ENCODE peak calls at places on chromosomes 12 and 14, in eight cellular contexts. V is astrocyte of the spinal cord; A is ovary; M is esophagus squamous epithelium; H is bronchial epithelial cell; D is dorsolateral prefrontal cortex; Q is CD4-positive, alpha-beta T cell; N is HCT116. Z is an unnamed sample.

GRCh38 chr12:120242275-120242799 is 23.2 kb downstream of the PXN start:
- DNase-seq in Q (no peak), V (no peak), D (no peak), H (no peak), A (no peak), N (no peak), M (no peak), Z (no peak)

GRCh38 chr12:29725587-29726320 is 58.0 kb downstream of the TMTC1 start:
- DNase-seq in H (no peak), M (no peak), A (peak; percentile 51), V (peak; percentile 89), D (no peak), Q (no peak), N (no peak), Z (no peak)

GRCh38 chr12:90652280-90652679 is 302.7 kb downstream of the CCER1 start:
- DNase-seq in V (no peak), Q (no peak), N (no peak), H (peak; percentile 23), M (no peak), D (no peak), A (no peak), Z (no peak)

GRCh38 chr12:74514098-74514872 is 23.4 kb upstream of the ATXN7L3B start:
- DNase-seq in Q (no peak), N (no peak), A (no peak), M (no peak), H (no peak), V (no peak), D (no peak), Z (no peak)

GRCh38 chr14:50822501-50823042 is 8.4 kb downstream of the NIN start:
- DNase-seq in Q (no peak), D (no peak), M (no peak), A (no peak), V (no peak), H (peak; percentile 15), N (no peak), Z (no peak)

GRCh38 chr12:12441891-12442461 is 85.1 kb downstream of the BORCS5 start:
- DNase-seq in Q (peak; percentile 40), M (no peak), A (no peak), H (peak; percentile 47), N (no peak), V (peak; percentile 5), D (no peak), Z (no peak)

GRCh38 chr12:49543914-49544815 is 5.3 kb downstream of the KCNH3 start:
- DNase-seq in M (no peak), D (no peak), H (no peak), Q (no peak), V (no peak), A (no peak), N (no peak), Z (no peak)

GRCh38 chr14:54735424-54735823 is 167.2 kb downstream of the GCH1 start:
- DNase-seq in N (no peak), H (no peak), A (no peak), V (no peak), D (no peak), M (no peak), Q (no peak), Z (no peak)

GRCh38 chr12:133174901-133175300 is 6.4 kb upstream of the ZNF268 start:
- DNase-seq in M (no peak), V (no peak), D (no peak), A (no peak), N (no peak), Q (no peak), H (no peak), Z (no peak)
- TF ChIP-seq CTCF in M (no peak), V (no peak), D (no peak), A (no peak), N (no peak), Q (no peak), H (no peak), Z (no peak)

GRCh38 chr14:32075636-32076277 is 1.3 kb upstream of the ARHGAP5 start:
- DNase-seq in N (no peak), Q (no peak), D (peak; percentile 58), H (no peak), V (no peak), A (peak; percentile 34), M (no peak), Z (peak; percentile 31)

GRCh38 chr14:32078794-32079663 is 1.9 kb downstream of the ARHGAP5 start:
- DNase-seq in Q (no peak), A (no peak), D (no peak), M (no peak), N (peak; percentile 69), H (peak; percentile 81), V (peak; percentile 28), Z (no peak)

GRCh38 chr14:32078030-32078793 is 1.1 kb downstream of the ARHGAP5 start:
- DNase-seq in H (no peak), Q (no peak), V (peak; percentile 50), D (no peak), N (no peak), A (peak; percentile 42), M (no peak), Z (no peak)

GRCh38 chr14:32076278-32077080 is 625 bp upstream of the ARHGAP5 start:
- DNase-seq in A (peak; percentile 97), V (peak; percentile 98), Q (peak; percentile 68), H (peak; percentile 92), N (peak; percentile 90), D (peak; percentile 95), M (peak; percentile 56), Z (peak; percentile 96)

DNA sequence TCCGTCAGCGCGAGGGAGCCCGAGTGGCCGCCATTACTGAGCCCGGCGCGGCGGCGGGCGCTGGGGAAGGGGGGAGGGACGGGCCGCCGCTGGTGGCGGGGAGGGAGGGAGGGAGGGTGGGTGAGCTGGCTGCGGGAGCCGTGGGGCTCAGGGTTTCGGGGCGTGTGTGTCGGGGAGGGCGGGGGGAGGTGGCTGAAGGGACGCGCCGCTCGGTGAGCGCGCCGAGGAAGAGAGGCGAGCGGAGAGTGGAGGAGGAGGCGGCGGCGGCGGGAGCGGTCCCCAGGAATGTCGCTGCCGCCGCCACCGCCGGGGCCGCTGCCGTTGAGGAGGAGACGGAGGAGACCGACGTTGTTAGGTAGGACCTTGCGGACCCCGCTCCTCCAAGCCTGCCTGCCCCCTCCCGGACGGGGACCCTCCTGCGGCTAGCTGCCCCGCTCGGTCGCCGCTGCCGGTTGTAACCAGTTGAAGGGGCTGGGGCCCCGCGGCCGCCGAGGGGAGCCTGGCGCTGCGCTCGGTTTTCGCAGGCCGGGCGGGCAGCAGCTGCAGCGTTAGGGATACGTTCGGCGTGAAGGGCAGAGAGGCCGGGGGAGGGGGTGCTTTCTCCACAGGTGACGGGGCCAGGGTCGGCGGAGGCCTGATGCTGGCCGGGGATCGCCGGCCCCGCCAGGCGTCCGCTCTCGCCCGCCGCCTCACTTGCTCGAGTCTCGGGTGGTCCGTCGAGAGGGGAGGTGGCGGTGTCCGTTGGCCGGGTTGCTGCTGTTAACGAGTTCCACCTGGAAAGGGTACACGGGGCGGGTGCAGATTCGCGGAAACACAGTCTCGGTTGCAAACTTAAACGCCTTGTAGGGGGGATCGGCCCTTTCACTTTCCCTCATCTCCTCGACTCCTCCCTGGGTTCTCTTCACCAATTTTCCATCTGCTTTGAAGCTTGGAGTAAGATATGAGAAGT is at the start of gene ARHGAP5:
- DNase-seq in A (peak; percentile 56), H (no peak), D (peak; percentile 53), V (peak; percentile 54), M (no peak), Q (peak; percentile 21), N (no peak), Z (peak; percentile 76)
- TF ChIP-seq CTCF in A (no peak), H (no peak), D (peak; percentile 19), V (peak; percentile 6), M (no peak), Q (no peak), N (no peak), Z (peak; percentile 38)

GRCh38 chr12:20096430-20096829 is 271.9 kb upstream of the PDE3A start:
- DNase-seq in M (no peak), N (no peak), Q (no peak), A (no peak), D (no peak), V (no peak), H (no peak), Z (no peak)

GRCh38 chr12:20097561-20097960 is 270.8 kb upstream of the PDE3A start:
- DNase-seq in N (no peak), A (no peak), V (peak; percentile 55), H (no peak), Q (no peak), D (no peak), M (no peak), Z (no peak)

GRCh38 chr12:20101046-20101445 is 267.3 kb upstream of the PDE3A start:
- DNase-seq in V (no peak), N (no peak), D (no peak), M (no peak), Q (no peak), H (no peak), A (peak; percentile 19), Z (no peak)

DNA sequence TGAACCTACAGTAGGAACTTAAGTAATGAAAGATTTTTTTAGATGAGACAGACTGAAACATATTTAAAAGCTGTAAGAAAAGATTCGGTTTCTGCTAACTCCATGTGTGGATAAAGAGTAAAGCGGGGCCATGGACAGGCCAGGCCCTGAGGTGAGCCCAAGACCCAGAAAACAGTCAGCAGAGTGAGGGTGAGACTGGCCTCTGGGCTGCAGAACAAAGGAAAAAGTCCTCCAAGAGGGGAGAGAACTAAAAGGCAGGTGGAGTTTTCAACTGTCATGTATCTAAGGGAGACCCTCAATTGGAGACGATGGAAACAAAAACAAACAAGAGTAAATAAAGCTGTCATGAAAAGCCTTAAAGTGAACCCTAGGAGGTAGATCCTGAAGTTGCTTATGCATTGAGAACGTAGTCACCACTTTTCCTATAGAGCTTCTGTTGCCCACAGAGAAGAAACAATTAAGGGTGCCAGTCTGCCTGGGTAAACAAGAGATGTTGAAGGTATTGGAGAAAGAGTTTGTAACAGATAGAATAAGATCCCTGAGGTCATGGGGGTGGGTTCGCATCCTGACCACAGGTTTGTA is 268.9 kb upstream of the PDE3A start:
- DNase-seq in N (no peak), H (no peak), V (no peak), A (no peak), M (no peak), Q (no peak), D (no peak), Z (no peak)
- TF ChIP-seq CTCF in N (no peak), H (no peak), V (no peak), A (no peak), M (no peak), Q (no peak), D (no peak), Z (no peak)

GRCh38 chr12:100824476-100824875 is 29.9 kb downstream of the ANO4 start:
- DNase-seq in V (no peak), D (no peak), A (no peak), N (no peak), H (no peak), Q (no peak), M (no peak), Z (no peak)

GRCh38 chr12:100826323-100826722 is 31.7 kb downstream of the ANO4 start:
- DNase-seq in V (peak; percentile 57), A (peak; percentile 45), H (peak; percentile 33), D (no peak), N (peak; percentile 13), Q (no peak), M (no peak), Z (peak; percentile 64)

GRCh38 chr12:100823988-100824387 is 29.4 kb downstream of the ANO4 start:
- DNase-seq in V (peak; percentile 27), N (peak; percentile 7), D (no peak), H (peak; percentile 61), Q (no peak), A (no peak), M (no peak), Z (no peak)

GRCh38 chr12:100830003-100830795 is 35.6 kb downstream of the ANO4 start:
- DNase-seq in V (no peak), M (no peak), D (no peak), Q (no peak), A (no peak), H (no peak), N (no peak), Z (no peak)

DNA sequence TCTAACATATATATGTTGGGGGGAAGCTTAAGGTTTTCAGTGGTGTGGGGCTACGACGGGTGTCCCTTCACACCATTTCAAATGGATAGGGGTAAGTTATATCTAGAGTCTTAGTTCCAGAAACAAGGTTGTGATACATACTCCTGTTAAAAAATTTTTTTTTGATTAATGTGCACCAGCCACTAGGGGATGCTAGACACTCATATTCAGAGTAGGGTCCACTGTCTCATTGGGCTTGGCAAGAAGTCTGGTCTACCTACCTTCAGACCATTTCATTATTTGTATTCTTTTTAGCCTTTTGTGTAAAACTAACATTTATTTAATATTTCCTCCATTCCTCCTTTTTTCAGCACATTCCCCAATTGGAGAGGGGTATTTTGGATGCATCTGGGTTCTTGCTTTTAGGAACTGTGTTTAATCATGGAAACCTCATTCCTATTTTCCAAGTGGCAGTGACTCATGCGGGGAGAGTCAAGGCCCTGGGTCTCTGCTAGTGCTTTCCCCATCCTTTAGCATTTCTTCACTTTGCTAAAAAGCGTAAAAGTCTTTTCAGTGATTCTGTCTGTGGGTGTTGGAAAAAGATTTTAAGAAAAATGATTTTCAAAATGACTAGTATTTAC is 33.4 kb downstream of the ANO4 start:
- DNase-seq in V (peak; percentile 54), A (no peak), N (peak; percentile 23), Q (no peak), H (peak; percentile 42), D (no peak), M (no peak), Z (no peak)
- TF ChIP-seq CTCF in V (peak; percentile 77), A (peak; percentile 32), N (peak; percentile 76), Q (no peak), H (peak; percentile 78), D (peak; percentile 63), M (no peak), Z (peak; percentile 76)